ENCODE peak calls at places on chromosomes 3 and 15, in nine cellular contexts. L is MCF 10A; V is stimulated activated CD8-positive, alpha-beta memory T cell treated with anti-CD3 and anti-CD28 coated beads, Interleukin-12 subunit alpha, Interleukin-12 subunit beta, amount 100 ng/mL, for 4 hours; Z is stimulated activated CD4-positive, alpha-beta T cell treated with anti-CD3 and anti-CD28 coated beads, Interleukin-12 subunit alpha, Interleukin-12 subunit beta, amount 100 ng/mL, for 48 hours; F is non-pigmented ciliary epithelial cell; W is EH; J is mammary epithelial cell; N is NCI-H1105; Y is right atrium auricular region. C is an unnamed sample.

GRCh38 chr15:37981781-37982180 is 47.3 kb downstream of the TMCO5A start:
- DNase-seq in W (peak; percentile 57), L (peak; percentile 47), J (peak; percentile 31), Y (no peak), V (no peak), N (no peak), Z (no peak), F (no peak), C (no peak)

GRCh38 chr15:63364293-63365003 is 17.2 kb downstream of the CA12 start:
- DNase-seq in Z (no peak), W (peak; percentile 17), F (no peak), V (no peak), L (no peak), N (no peak), Y (no peak), J (no peak), C (no peak)

GRCh38 chr3:14265246-14265962 is 86.8 kb downstream of the LSM3 start:
- DNase-seq in Y (no peak), N (no peak), V (no peak), Z (no peak), W (peak; percentile 63), J (no peak), F (no peak), L (peak; percentile 30), C (no peak)

GRCh38 chr3:139970526-139970925 is 35.5 kb downstream of the CLSTN2 start:
- DNase-seq in L (no peak), F (no peak), W (no peak), Z (no peak), J (no peak), N (no peak), V (no peak), Y (no peak), C (no peak)

GRCh38 chr15:99073008-99073714 is 31.7 kb upstream of the SYNM start:
- DNase-seq in Y (no peak), Z (no peak), F (no peak), V (no peak), J (no peak), W (peak; percentile 28), L (no peak), N (no peak), C (no peak)

GRCh38 chr3:48747703-48748102 is 30.7 kb upstream of the IP6K2 start:
- DNase-seq in Y (no peak), F (no peak), N (no peak), J (no peak), V (no peak), Z (no peak), W (no peak), L (no peak), C (no peak)

GRCh38 chr15:52710050-52710709 is 31.0 kb upstream of the ATOSA start:
- DNase-seq in L (peak; percentile 55), Z (no peak), F (no peak), W (peak; percentile 20), N (no peak), Y (no peak), J (peak; percentile 40), V (no peak), C (no peak)

GRCh38 chr15:35019401-35020327 is 31.6 kb upstream of the ZNF770 start:
- DNase-seq in V (no peak), W (peak; percentile 54), Y (no peak), L (peak; percentile 70), N (no peak), F (no peak), J (peak; percentile 57), Z (no peak), C (no peak)

GRCh38 chr3:9909221-9910013 is 6.8 kb downstream of the IL17RE start:
- DNase-seq in Z (no peak), W (no peak), L (no peak), V (no peak), N (no peak), J (peak; percentile 27), F (no peak), Y (no peak), C (no peak)

GRCh38 chr15:32698773-32699390 is 18.9 kb upstream of the GREM1 start:
- DNase-seq in F (no peak), Y (no peak), J (no peak), W (peak; percentile 35), Z (no peak), V (no peak), N (no peak), L (no peak), C (no peak)

GRCh38 chr15:49232407-49232806 is 62.4 kb downstream of the GALK2 start:
- DNase-seq in Z (no peak), V (no peak), N (no peak), W (no peak), Y (no peak), J (no peak), L (no peak), F (no peak), C (no peak)

GRCh38 chr3:14305321-14305720 is 97.1 kb upstream of the SLC6A6 start:
- DNase-seq in W (no peak), N (no peak), Y (no peak), L (no peak), V (no peak), Z (no peak), F (no peak), J (no peak), C (no peak)

GRCh38 chr15:53351373-53351772 is 408.1 kb downstream of the WDR72 start:
- DNase-seq in Z (no peak), N (no peak), L (no peak), V (no peak), J (no peak), Y (no peak), W (no peak), F (no peak), C (no peak)

GRCh38 chr3:106570426-106570825 is 701.6 kb upstream of the CBLB start:
- DNase-seq in J (no peak), W (peak; percentile 4), N (no peak), Z (no peak), F (no peak), Y (no peak), V (no peak), L (no peak), C (no peak)

GRCh38 chr15:91795281-91795680 is 58.2 kb upstream of the SLCO3A1 start:
- DNase-seq in F (no peak), L (no peak), Z (no peak), Y (no peak), V (no peak), J (no peak), W (no peak), N (no peak), C (no peak)

GRCh38 chr3:98972720-98973119 is 71.2 kb upstream of the DCBLD2 start:
- DNase-seq in V (no peak), Y (no peak), F (no peak), N (no peak), W (no peak), J (no peak), L (no peak), Z (no peak), C (no peak)

GRCh38 chr3:14299767-14300166 is 102.6 kb upstream of the SLC6A6 start:
- DNase-seq in J (no peak), V (no peak), N (no peak), L (no peak), F (no peak), Y (no peak), W (no peak), Z (no peak), C (no peak)

GRCh38 chr3:117722856-117723255 is 1013.3 kb downstream of the TUSC7 start:
- DNase-seq in V (no peak), W (no peak), F (no peak), Y (no peak), L (no peak), J (no peak), Z (no peak), N (no peak), C (no peak)

GRCh38 chr3:21158801-21159564 is 592.0 kb downstream of the ZNF385D start:
- DNase-seq in W (peak; percentile 81), V (no peak), N (no peak), J (no peak), Y (no peak), Z (no peak), L (peak; percentile 14), F (no peak), C (no peak)

GRCh38 chr15:56933420-56934210 is 15.2 kb downstream of the TCF12 start:
- DNase-seq in J (no peak), L (no peak), W (peak; percentile 42), V (no peak), Z (no peak), F (no peak), Y (no peak), N (no peak), C (no peak)

GRCh38 chr3:172869356-172869755 is 118.8 kb downstream of the ECT2 start:
- DNase-seq in N (peak; percentile 95), W (peak; percentile 10), L (peak; percentile 93), J (peak; percentile 48), V (no peak), Z (no peak), F (no peak), Y (no peak), C (no peak)

GRCh38 chr15:81182746-81183402 is 13.8 kb upstream of the IL16 start:
- DNase-seq in W (no peak), J (no peak), N (no peak), L (no peak), Z (no peak), V (no peak), F (no peak), Y (no peak), C (no peak)

GRCh38 chr3:127753898-127754410 is 68.4 kb downstream of the MGLL start:
- DNase-seq in Y (no peak), N (no peak), V (no peak), L (no peak), J (no peak), F (no peak), W (no peak), Z (no peak), C (no peak)

GRCh38 chr15:60721706-60722105 is 242.8 kb upstream of the ICE2 start:
- DNase-seq in Y (no peak), J (peak; percentile 5), V (no peak), N (no peak), F (no peak), W (peak; percentile 19), L (peak; percentile 33), Z (no peak), C (no peak)

GRCh38 chr15:69074011-69074842 is 59.7 kb downstream of the NOX5 start:
- DNase-seq in N (peak; percentile 73), Y (peak; percentile 70), J (peak; percentile 62), F (no peak), L (peak; percentile 73), Z (no peak), W (peak; percentile 68), V (no peak), C (no peak)

GRCh38 chr15:53658827-53659226 is 100.6 kb downstream of the WDR72 start:
- DNase-seq in Y (no peak), L (no peak), W (no peak), Z (no peak), F (no peak), V (no peak), J (no peak), N (peak; percentile 84), C (no peak)

GRCh38 chr3:160720123-160720746 is 35.8 kb upstream of the PPM1L start:
- DNase-seq in W (no peak), J (no peak), Y (no peak), V (no peak), L (no peak), N (no peak), Z (no peak), F (no peak), C (no peak)

GRCh38 chr3:52194541-52195296 is 3.2 kb upstream of the ALAS1 start:
- DNase-seq in Z (no peak), J (no peak), L (no peak), F (no peak), N (no peak), W (no peak), V (no peak), Y (no peak), C (no peak)

GRCh38 chr3:11306815-11307589 is 34.8 kb downstream of the ATG7 start:
- DNase-seq in F (no peak), J (no peak), V (no peak), Y (no peak), L (no peak), N (no peak), W (no peak), Z (no peak), C (peak; percentile 15)

GRCh38 chr3:115655761-115656282 is 32.5 kb downstream of the GAP43 start:
- DNase-seq in L (no peak), Z (no peak), W (peak; percentile 37), Y (no peak), V (no peak), N (no peak), J (no peak), F (no peak), C (no peak)

GRCh38 chr3:85710490-85710889 is 751.7 kb downstream of the CADM2 start:
- DNase-seq in N (no peak), L (peak; percentile 21), J (peak; percentile 28), V (no peak), F (no peak), Z (no peak), Y (no peak), W (no peak), C (no peak)